ENCODE peak calls at places on chromosomes 12 and 14, in nine cellular contexts. X is lower leg skin, L is tibial nerve, G is stomach, Q is testis, C is transverse colon, O is IMR-90, J is K562, F is HCT116. E is an unnamed sample.

GRCh38 chr14:106107703-106108102 is 581.3 kb downstream of the TMEM121 start:
- DNase-seq in J (no peak), X (no peak), F (no peak), C (no peak), O (no peak), Q (no peak), L (no peak), G (no peak), E (no peak)

GRCh38 chr14:38605193-38606114 is 349.6 kb upstream of the CLEC14A start:
- DNase-seq in X (no peak), O (no peak), C (no peak), Q (no peak), F (no peak), G (no peak), L (no peak), J (no peak), E (peak; percentile 2)

GRCh38 chr12:122124370-122124769 is 45.8 kb downstream of the MLXIP start:
- DNase-seq in J (no peak), O (no peak), L (no peak), G (no peak), F (no peak), C (no peak), X (no peak), Q (no peak), E (no peak)

GRCh38 chr12:71671816-71672215 is 7.7 kb downstream of the THAP2 start:
- DNase-seq in G (no peak), X (no peak), O (no peak), L (no peak), C (no peak), J (no peak), F (no peak), Q (no peak), E (no peak)

GRCh38 chr14:49303952-49304516 is 282.1 kb downstream of the RPS29 start:
- DNase-seq in Q (peak; percentile 68), O (peak; percentile 13), J (no peak), F (no peak), G (no peak), X (no peak), C (no peak), L (no peak), E (peak; percentile 42)

GRCh38 chr14:29616922-29617321 is 310.7 kb downstream of the PRKD1 start:
- DNase-seq in G (no peak), X (no peak), C (no peak), O (no peak), F (no peak), J (no peak), Q (no peak), L (no peak), E (no peak)

GRCh38 chr12:79555006-79555925 is 135.5 kb downstream of the PAWR start:
- DNase-seq in X (no peak), G (no peak), O (peak; percentile 79), Q (no peak), C (no peak), J (no peak), L (no peak), F (peak; percentile 26), E (peak; percentile 34)

GRCh38 chr12:24776856-24777255 is 172.0 kb downstream of the BCAT1 start:
- DNase-seq in G (no peak), X (no peak), L (no peak), C (no peak), F (no peak), Q (no peak), O (no peak), J (no peak), E (no peak)

GRCh38 chr12:53428741-53429140 is 5.1 kb downstream of the AMHR2 start:
- DNase-seq in L (no peak), F (no peak), C (no peak), O (no peak), J (no peak), X (no peak), G (no peak), Q (no peak), E (no peak)

GRCh38 chr14:22221508-22221907 is 367.5 kb downstream of the DAD1 start:
- DNase-seq in Q (no peak), F (peak; percentile 12), J (peak; percentile 7), C (no peak), X (no peak), L (no peak), G (no peak), O (peak; percentile 49), E (peak; percentile 37)

GRCh38 chr12:19234171-19234704 is 104.7 kb downstream of the PLEKHA5 start:
- DNase-seq in Q (no peak), L (no peak), J (no peak), C (no peak), F (no peak), O (peak; percentile 35), G (no peak), X (no peak), E (peak; percentile 36)

DNA sequence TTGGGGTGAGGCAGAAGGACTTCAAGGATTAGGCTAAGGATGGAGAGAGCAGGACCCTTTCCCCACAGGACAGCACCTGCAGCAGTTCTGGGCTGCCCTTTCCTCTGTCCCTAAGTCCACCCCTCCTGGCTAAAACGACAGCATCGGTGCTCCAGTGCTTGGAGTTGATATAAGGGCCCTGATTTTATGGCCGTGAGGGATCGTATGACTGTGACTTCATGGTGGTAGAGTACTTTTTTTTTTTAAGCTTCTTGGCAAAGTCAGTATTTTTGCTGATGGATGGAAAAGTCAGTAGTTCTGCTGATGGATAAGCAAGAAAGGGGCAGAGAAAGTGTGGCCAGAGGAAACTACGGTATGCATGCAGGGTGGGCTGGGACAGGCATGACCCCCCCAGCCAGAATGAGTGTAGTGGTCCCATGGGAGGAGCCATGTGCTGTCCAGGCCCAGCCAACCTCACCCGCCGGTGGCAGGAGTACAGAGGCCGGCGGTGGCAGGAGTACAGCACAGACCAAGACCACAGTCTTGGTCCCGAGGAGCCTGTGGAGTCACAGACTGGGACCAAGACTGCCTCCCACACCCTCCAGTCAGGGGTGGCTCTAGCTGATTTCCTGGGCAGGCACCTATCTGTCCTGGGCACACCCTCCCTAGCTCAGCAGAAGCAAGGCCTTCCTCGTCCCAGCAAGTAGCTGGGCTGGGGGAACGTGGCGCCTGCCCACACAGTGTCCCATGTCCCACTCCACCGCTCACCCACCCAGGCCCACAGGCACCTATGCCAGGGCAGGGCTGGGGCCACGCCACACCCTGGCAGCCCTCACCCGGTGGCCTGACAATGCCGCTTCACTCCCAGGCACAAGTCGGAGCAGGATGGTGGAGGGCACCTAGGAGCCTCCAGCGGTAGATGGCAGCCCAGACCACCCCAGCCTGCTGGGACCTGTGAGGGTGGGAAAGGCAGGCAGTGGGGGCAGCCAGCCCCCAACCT is 46.3 kb downstream of the CCDC88C start:
- DNase-seq in Q (no peak), X (no peak), G (no peak), F (no peak), L (no peak), J (no peak), O (no peak), C (no peak), E (peak; percentile 62)
- H3K4me3 ChIP-seq in Q (no peak overlapping the region), X (no peak overlapping the region), G (no peak overlapping the region), F (no peak overlapping the region), L (no peak overlapping the region), J (no peak overlapping the region), O (no peak overlapping the region), C (no peak overlapping the region), E (no peak overlapping the region)

DNA sequence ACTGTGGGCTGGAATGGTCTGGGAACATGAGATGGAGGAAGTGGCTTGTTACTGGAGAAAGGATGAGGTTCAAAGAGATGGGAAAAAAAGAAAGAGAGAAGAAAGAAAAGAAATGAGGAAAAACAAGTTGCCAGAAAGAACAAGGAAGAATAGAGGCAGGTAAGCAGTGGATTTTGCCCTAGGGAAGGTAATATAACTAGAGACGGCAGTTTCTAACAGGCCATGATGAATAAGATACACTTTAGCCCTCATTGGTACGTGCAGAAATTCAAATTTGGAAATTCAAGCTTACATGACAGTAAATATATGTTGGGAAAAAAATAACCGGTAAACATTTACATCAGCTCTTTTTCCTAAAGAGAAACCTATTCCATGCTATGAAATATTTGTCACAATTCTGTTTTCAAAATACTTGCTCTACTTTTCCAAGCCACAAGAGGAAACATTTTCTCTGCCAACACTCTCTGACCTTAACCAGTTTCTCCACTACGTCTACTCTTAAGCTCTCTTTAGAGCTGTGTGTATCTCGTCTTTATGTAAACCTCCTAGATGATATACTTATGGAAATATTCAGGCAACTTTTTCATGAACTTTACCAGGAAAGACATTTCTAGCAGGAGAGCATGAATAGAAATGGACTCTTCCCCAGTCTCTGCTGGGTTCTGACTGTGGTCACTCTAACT is 268.9 kb upstream of the BTG1 start:
- DNase-seq in J (no peak), G (no peak), C (no peak), L (no peak), O (peak; percentile 51), X (no peak), F (no peak), Q (no peak), E (no peak)
- TF ChIP-seq CTCF in J (no peak), G (no peak), C (peak; percentile 18), L (no peak), O (no peak), X (no peak), F (no peak), Q (no peak), E (no peak)

GRCh38 chr14:68342216-68342615 is 450.7 kb downstream of the ZFP36L1 start:
- DNase-seq in O (no peak), G (no peak), J (no peak), F (no peak), L (no peak), Q (no peak), C (no peak), X (no peak), E (no peak)

GRCh38 chr14:68340262-68340661 is 452.6 kb downstream of the ZFP36L1 start:
- DNase-seq in L (no peak), F (no peak), X (no peak), G (no peak), J (no peak), C (no peak), O (no peak), Q (no peak), E (no peak)

GRCh38 chr14:68343534-68344093 is 449.3 kb downstream of the ZFP36L1 start:
- DNase-seq in O (no peak), X (no peak), G (no peak), J (no peak), Q (no peak), F (no peak), L (no peak), C (no peak), E (no peak)

GRCh38 chr14:68345738-68346137 is 447.1 kb downstream of the ZFP36L1 start:
- DNase-seq in X (no peak), J (no peak), L (no peak), C (no peak), Q (no peak), F (no peak), O (peak; percentile 10), G (no peak), E (no peak)

GRCh38 chr14:68341765-68342212 is 451.1 kb downstream of the ZFP36L1 start:
- DNase-seq in J (no peak), L (no peak), O (no peak), Q (no peak), F (no peak), C (no peak), G (no peak), X (no peak), E (no peak)
- TF ChIP-seq POLR2A in J (no peak), L (no peak), O (no peak), Q (no peak), F (no peak), C (no peak), G (no peak), X (no peak), E (no peak)

DNA sequence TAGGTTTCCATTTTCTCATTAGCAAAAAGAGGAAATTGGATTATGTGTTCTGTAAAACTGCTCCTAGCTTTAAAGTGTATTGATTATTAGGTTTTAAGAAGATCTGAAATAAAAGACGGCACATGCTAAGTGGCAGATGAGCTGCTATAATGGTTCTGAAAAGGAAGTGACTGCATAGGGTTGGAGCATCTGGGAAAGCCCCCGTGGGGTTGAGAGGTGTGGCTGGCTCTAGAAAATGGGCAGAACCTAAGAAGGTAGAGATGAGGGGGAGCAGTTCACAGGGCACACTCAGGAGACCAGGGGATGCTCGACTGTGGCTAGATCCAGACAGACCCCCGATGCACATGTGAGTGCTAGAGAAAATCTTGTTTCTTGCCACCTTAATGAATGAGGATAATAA is 1.9 kb downstream of the IFNG-AS1 start:
- DNase-seq in Q (no peak), J (no peak), G (no peak), L (no peak), C (peak; percentile 24), O (no peak), F (no peak), X (no peak), E (no peak)
- H3K4me3 ChIP-seq in Q (no peak overlapping the region), J (no peak overlapping the region), G (no peak overlapping the region), L (no peak overlapping the region), C (no peak overlapping the region), O (no peak overlapping the region), F (no peak overlapping the region), X (no peak overlapping the region), E (no peak overlapping the region)